ENCODE peak calls at places on chromosomes 13 and 19, in five cellular contexts. N is H9, H is trophoblast cell, X is neuronal stem cell, U is H1. K is an unnamed sample. For H3K79me1, the result is how much of the 10 kb centered on the place peaks cover.

GRCh38 chr19:18503971-18504885 is 17.6 kb downstream of the ELL start:
- DNase-seq in N (no peak), H (no peak), X (no peak), U (no peak), K (no peak)

GRCh38 chr13:113657851-113658741 is at the start of gene ATP4B:
- DNase-seq in N (no peak), H (no peak), X (no peak), U (no peak), K (no peak)

GRCh38 chr13:90492872-90493271 is 854.6 kb upstream of the MIR17HG start:
- DNase-seq in N (no peak), H (no peak), X (no peak), U (no peak), K (no peak)

GRCh38 chr19:17942582-17943283 is 9.9 kb downstream of the CCDC124 start:
- DNase-seq in N (peak), H (no peak), X (no peak), U (peak), K (peak)

GRCh38 chr19:35718345-35719041 is 690 bp downstream of the KMT2B start:
- DNase-seq in N (no peak), H (peak), X (peak), U (peak), K (peak)

GRCh38 chr19:49486232-49486631 is 1.2 kb upstream of the RPL13A start:
- DNase-seq in N (peak), H (no peak), X (no peak), U (no peak), K (no peak)

GRCh38 chr13:110529522-110530311 is 31.8 kb downstream of the RAB20 start:
- DNase-seq in N (no peak), H (no peak), X (no peak), U (no peak), K (no peak)

GRCh38 chr13:36133950-36134349 is 2.8 kb upstream of the DCLK1 start:
- DNase-seq in N (no peak), H (no peak), X (no peak), U (no peak), K (no peak)

GRCh38 chr13:63107163-63107935 is 1691.7 kb upstream of the PCDH20 start:
- DNase-seq in N (no peak), H (no peak), X (no peak), U (no peak), K (no peak)

GRCh38 chr13:41352935-41353801 is 42.1 kb downstream of the NAA16 start:
- DNase-seq in N (peak), H (peak), X (peak), U (no peak), K (peak)

GRCh38 chr13:91482427-91482826 is 84.0 kb downstream of the GPC5 start:
- DNase-seq in N (no peak), H (no peak), X (peak), U (no peak), K (peak)

GRCh38 chr19:46080561-46080960 is 39.8 kb upstream of the IGFL4 start:
- DNase-seq in N (no peak), H (no peak), X (no peak), U (no peak), K (no peak)

GRCh38 chr13:110462091-110462490 is 99.4 kb downstream of the RAB20 start:
- DNase-seq in N (no peak), H (no peak), X (no peak), U (no peak), K (no peak)

GRCh38 chr19:55101261-55101660 is 16.2 kb downstream of the PPP1R12C start:
- DNase-seq in N (no peak), H (no peak), X (no peak), U (no peak), K (no peak)

DNA sequence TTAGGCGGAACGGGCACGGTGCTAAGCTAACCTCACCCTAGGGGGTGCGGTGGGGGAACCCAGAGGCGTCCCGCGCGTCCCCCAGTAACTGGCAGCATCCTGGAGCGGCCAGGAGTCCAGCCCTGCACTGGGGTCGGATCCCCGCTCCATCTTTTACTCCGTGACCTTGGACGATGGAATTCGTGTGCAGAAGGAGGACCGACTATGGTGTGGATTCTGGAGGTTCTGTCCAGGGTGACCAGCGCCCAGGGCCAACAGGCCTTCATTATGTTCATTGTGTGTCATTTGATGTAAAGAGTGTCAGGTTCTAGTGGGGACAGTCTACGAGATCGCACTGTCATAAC is 650 bp downstream of the SPPL2B start:
- DNase-seq in N (no peak), H (no peak), X (no peak), U (no peak), K (no peak)
- H3K79me1 ChIP-seq in N (under half), H (under half), X (under half), U (under half), K (under half)

GRCh38 chr13:98507060-98507797 is 69.7 kb downstream of the STK24 start:
- DNase-seq in N (no peak), H (peak), X (no peak), U (no peak), K (peak)
- H3K79me1 ChIP-seq in N (under half), H (under half), X (under half), U (under half), K (under half)

DNA sequence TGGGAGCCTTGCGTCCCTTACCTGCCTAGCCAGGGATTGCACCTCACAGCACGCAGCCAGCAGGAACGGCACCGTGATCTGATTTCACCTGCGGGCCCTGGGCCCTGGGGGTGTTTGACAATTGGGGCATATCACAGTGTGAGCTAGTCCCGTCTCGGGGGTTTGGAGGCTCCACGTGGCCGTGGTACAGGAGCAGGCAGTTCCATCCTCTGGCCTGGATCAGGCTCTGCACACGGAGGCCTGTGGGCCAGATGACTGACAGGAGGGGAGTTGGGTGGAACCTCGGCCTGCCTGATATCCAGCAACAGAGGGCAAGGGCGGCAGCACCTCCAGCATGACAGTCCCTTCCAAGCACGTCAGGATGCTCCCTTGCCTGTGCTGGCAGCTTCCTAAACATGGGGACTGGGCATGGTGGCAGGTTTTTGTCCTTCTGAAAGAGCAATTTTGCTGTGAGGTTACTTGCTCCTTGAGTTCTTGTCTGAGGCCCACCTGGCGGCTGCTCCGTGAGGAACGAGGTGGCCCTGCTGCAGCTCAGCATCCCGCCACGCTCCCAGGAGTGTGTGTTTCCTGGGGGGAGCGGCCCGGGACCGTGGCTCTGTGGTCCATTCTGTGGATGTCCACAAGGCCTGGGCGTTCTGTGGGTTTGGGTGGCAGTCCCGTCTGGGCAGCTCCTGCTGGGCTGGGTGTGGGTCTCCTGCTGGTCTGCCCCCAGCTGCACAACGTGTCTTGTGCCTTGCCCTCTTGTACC is 6.3 kb upstream of the RPS15 start:
- DNase-seq in N (no peak), H (no peak), X (no peak), U (no peak), K (no peak)
- H3K79me1 ChIP-seq in N (under half), H (under half), X (under half), U (under half), K (under half)

GRCh38 chr19:5075603-5076002 is 106.7 kb downstream of the KDM4B start:
- DNase-seq in N (no peak), H (no peak), X (no peak), U (no peak), K (no peak)

GRCh38 chr19:5076440-5077208 is 107.7 kb downstream of the KDM4B start:
- DNase-seq in N (no peak), H (no peak), X (no peak), U (no peak), K (no peak)

GRCh38 chr19:5074830-5075394 is 106.0 kb downstream of the KDM4B start:
- DNase-seq in N (no peak), H (no peak), X (no peak), U (no peak), K (no peak)

GRCh38 chr19:5073153-5073844 is 104.4 kb downstream of the KDM4B start:
- DNase-seq in N (peak), H (no peak), X (no peak), U (no peak), K (no peak)

DNA sequence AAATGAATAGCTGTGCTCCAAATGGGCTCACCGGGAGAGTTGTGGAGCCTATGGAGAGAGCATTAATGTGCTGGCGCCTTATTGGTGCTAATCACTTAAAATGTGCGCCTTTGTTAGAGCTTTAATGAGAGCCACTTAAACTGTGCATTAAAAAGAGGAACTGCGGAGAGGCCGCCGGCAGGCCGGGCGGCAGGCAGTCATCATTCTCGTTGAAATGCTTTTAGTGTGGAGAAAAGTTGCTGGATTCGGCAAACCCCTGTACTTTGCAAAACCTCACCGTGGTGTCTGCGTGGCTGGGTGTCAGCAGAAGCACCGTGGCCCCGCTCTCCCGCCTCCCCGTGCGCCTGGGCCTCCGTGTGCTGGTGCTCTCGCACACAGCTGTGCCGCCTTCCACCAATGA is 105.5 kb downstream of the KDM4B start:
- DNase-seq in N (no peak), H (no peak), X (no peak), U (no peak), K (no peak)
- H3K79me1 ChIP-seq in N (under half), H (under half), X (under half), U (under half), K (under half)

DNA sequence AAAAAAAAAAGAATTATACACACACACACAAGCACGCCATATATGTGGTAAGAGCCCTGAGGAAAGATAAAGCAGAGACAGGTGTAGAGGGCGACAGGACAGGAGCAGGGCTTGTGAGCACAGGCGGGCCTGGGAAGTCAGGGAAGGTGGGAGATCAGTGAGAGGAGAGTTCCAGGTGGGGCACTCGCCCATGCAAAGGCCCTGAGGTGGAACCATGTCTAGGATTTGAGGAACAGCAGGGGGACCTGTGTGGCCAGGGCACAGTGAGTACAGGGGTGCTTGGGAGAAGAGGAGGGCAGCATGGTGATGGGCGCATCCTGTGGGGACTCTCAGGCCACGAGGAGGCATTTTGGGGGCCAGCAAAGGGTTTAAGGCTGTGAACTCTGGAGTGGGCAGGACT is 32.5 kb upstream of the NCCRP1 start:
- DNase-seq in N (no peak), H (no peak), X (no peak), U (no peak), K (no peak)
- H3K79me1 ChIP-seq in N (under half), H (under half), X (under half), U (under half), K (under half)

DNA sequence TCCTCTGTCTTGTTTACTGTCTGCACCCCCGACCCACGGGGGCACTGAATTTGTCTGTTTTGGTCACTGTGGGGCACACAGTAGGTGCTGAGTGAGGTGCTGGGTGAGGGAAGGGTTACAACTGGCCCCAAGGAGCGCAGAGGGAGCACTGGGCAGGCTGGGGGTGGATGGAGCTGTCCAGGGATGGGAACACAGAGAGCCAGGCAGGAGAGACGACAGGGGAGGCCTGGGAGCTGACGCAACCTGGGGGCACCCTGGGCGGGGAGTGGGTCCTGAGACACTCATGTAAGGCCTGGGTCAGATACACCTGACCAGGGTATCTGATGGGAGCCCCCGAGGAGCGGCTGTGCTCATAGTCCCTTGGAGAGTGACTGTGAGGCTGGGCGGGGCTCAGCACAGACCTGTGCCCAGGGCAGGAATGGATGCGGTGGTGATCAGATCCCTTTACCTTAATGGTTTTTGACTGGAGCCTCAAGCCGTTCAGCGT is 24.8 kb downstream of the ELAVL1 start:
- DNase-seq in N (no peak), H (no peak), X (no peak), U (no peak), K (no peak)
- H3K79me1 ChIP-seq in N (under half), H (under half), X (under half), U (under half), K (under half)

K was measured in mesendoderm.